ENCODE peak calls at places on chromosomes 13 and 19, in six cellular contexts. V is Right ventricle myocardium superior; Y is HFF-Myc; R is AG20443; C is NCI-H345; H is activated naive CD8-positive, alpha-beta T cell treated with anti-CD3 and anti-CD28 coated beads, Interleukin-2, amount 50 U/mL, for 24 hours. F is an unnamed sample.

GRCh38 chr13:28819748-28820098 is 416 bp upstream of the MTUS2 start:
- DNase-seq in H (peak), R (peak), Y (no peak), C (peak), V (peak), F (peak)

GRCh38 chr19:13212759-13213330 is 62.6 kb downstream of the IER2 start:
- DNase-seq in H (peak), V (peak), R (peak), C (peak), Y (peak), F (peak)

GRCh38 chr13:25803626-25804025 is 248.2 kb downstream of the SHISA2 start:
- DNase-seq in C (peak), H (no peak), R (no peak), Y (no peak), V (no peak), F (no peak)

GRCh38 chr19:343941-344624 is 513 bp downstream of the MIER2 start:
- DNase-seq in R (peak), V (peak), Y (no peak), C (peak), H (peak), F (peak)

GRCh38 chr13:22454586-22454985 is 726.2 kb upstream of the SGCG start:
- DNase-seq in C (peak), H (no peak), Y (no peak), V (no peak), R (no peak), F (no peak)

GRCh38 chr19:17052439-17052838 is 22.8 kb downstream of the HAUS8 start:
- DNase-seq in R (peak), V (no peak), C (no peak), Y (no peak), H (no peak), F (peak)

GRCh38 chr13:65468628-65469027 is 1761.5 kb downstream of the PCDH9 start:
- DNase-seq in Y (no peak), C (no peak), V (no peak), R (no peak), H (no peak), F (no peak)

GRCh38 chr13:61358599-61358998 is 57.0 kb downstream of the PCDH20 start:
- DNase-seq in H (no peak), C (no peak), Y (no peak), V (no peak), R (no peak), F (no peak)

GRCh38 chr13:102203718-102204117 is 198.1 kb downstream of the FGF14 start:
- DNase-seq in R (no peak), C (no peak), H (no peak), V (no peak), Y (no peak), F (no peak)

GRCh38 chr13:25686831-25687495 is 315.2 kb downstream of the ATP8A2 start:
- DNase-seq in H (no peak), C (peak), V (no peak), R (no peak), Y (no peak), F (no peak)

GRCh38 chr13:38667526-38668094 is 19.3 kb upstream of the FREM2 start:
- DNase-seq in C (no peak), V (no peak), R (no peak), H (no peak), Y (no peak), F (no peak)

GRCh38 chr19:12603714-12604113 is 6.9 kb downstream of the ZNF490 start:
- DNase-seq in H (peak), C (no peak), R (no peak), Y (no peak), V (no peak), F (no peak)

GRCh38 chr13:109249780-109250528 is 536.4 kb downstream of the IRS2 start:
- DNase-seq in H (no peak), C (no peak), V (no peak), R (no peak), Y (no peak), F (no peak)

GRCh38 chr19:30898353-30899103 is 450.7 kb downstream of the TSHZ3 start:
- DNase-seq in C (no peak), V (no peak), R (no peak), Y (no peak), H (no peak), F (no peak)